ENCODE peak calls at places on chromosomes 11 and 22, in five cellular contexts. Q is K562, G is lower lobe of right lung, R is HCT116, U is pancreas. K is an unnamed sample.

GRCh38 chr11:121035823-121036222 is 11.9 kb downstream of the TBCEL start:
- ATAC-seq in Q (no peak), U (no peak), R (no peak), G (no peak), K (no peak)

GRCh38 chr11:121523581-121524232 is 70.9 kb upstream of the SORL1-AS1 start:
- ATAC-seq in Q (no peak), R (no peak), G (no peak), U (peak; percentile 28), K (no peak)

GRCh38 chr22:39724390-39724789 is 153.8 kb downstream of the CACNA1I start:
- ATAC-seq in U (no peak), R (peak; percentile 89), G (no peak), Q (peak; percentile 90), K (no peak)

GRCh38 chr11:130488187-130489026 is 40.0 kb downstream of the ADAMTS15 start:
- ATAC-seq in Q (no peak), G (peak; percentile 56), R (no peak), U (no peak), K (no peak)

GRCh38 chr11:112281776-112282175 is 21.1 kb upstream of the PLET1 start:
- ATAC-seq in Q (no peak), G (no peak), U (no peak), R (no peak), K (no peak)

GRCh38 chr11:86938900-86939880 is 16.0 kb downstream of the FZD4 start:
- ATAC-seq in U (peak; percentile 69), Q (peak; percentile 59), G (peak; percentile 67), R (peak; percentile 73), K (no peak)

GRCh38 chr11:1275021-1275420 is 34.4 kb downstream of the TOLLIP start:
- ATAC-seq in Q (no peak), R (no peak), G (no peak), U (no peak), K (no peak)

GRCh38 chr11:119410501-119410900 is 12.5 kb downstream of the THY1 start:
- ATAC-seq in U (no peak), Q (no peak), G (no peak), R (no peak), K (no peak)

GRCh38 chr11:5643585-5643984 is 18.8 kb downstream of the TRIM34 start:
- ATAC-seq in G (no peak), U (no peak), Q (no peak), R (no peak), K (no peak)

GRCh38 chr11:100827934-100828661 is 141.0 kb downstream of the ARHGAP42 start:
- ATAC-seq in U (peak; percentile 55), G (peak; percentile 8), Q (peak; percentile 74), R (peak; percentile 88), K (no peak)

GRCh38 chr11:30206249-30206996 is 24.4 kb upstream of the FSHB start:
- ATAC-seq in U (no peak), R (no peak), G (no peak), Q (no peak), K (no peak)

GRCh38 chr22:31230155-31230870 is 18.2 kb downstream of the LIMK2 start:
- ATAC-seq in Q (no peak), U (peak; percentile 40), R (no peak), G (peak; percentile 73), K (peak; percentile 81)

GRCh38 chr11:65794570-65795510 is 8.0 kb downstream of the OVOL1 start:
- ATAC-seq in G (no peak), U (no peak), Q (no peak), R (no peak), K (no peak)

DNA sequence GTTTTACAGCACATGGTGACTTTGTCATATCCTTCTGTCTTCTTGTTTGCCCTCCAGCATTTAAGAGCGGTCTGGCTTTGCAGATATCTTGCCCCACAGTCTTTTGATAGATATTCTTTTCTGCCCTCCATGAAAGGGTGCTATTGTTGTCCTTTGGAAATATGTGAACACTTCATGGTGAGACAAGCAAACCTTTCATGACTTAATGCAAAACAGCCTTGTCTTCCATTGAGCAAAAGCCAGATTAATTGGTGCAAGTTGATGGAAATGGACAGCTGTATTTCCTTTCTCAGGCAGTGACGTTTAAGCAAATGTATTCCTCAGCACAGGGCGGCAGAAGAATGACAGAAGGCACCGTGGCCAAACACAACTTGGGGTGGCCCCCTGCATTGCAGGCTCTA is 4.4 kb downstream of the DCPS start:
- ATAC-seq in U (no peak), R (no peak), G (no peak), Q (no peak), K (no peak)
- H3K4me3 ChIP-seq in U (no peak overlapping the region), R (no peak overlapping the region), G (no peak overlapping the region), Q (no peak overlapping the region), K (no peak overlapping the region)

GRCh38 chr11:113647856-113648255 is 58.3 kb downstream of the TMPRSS5 start:
- ATAC-seq in G (no peak), U (no peak), Q (no peak), R (no peak), K (no peak)
- H3K4me3 ChIP-seq in G (no peak overlapping the region), U (no peak overlapping the region), Q (no peak overlapping the region), R (no peak overlapping the region), K (no peak overlapping the region)

GRCh38 chr11:20226936-20227335 is 66.7 kb upstream of the DBX1 start:
- ATAC-seq in R (no peak), Q (no peak), G (no peak), U (no peak), K (no peak)

GRCh38 chr11:20221546-20221945 is 61.3 kb upstream of the DBX1 start:
- ATAC-seq in G (no peak), R (no peak), Q (no peak), U (no peak), K (no peak)
- H3K4me3 ChIP-seq in G (no peak overlapping the region), R (no peak overlapping the region), Q (no peak overlapping the region), U (no peak overlapping the region), K (no peak overlapping the region)

GRCh38 chr22:35981900-35982299 is 46.7 kb downstream of the RBFOX2 start:
- ATAC-seq in Q (no peak), G (no peak), U (no peak), R (no peak), K (no peak)
- H3K4me3 ChIP-seq in Q (no peak overlapping the region), G (no peak overlapping the region), U (no peak overlapping the region), R (no peak overlapping the region), K (no peak overlapping the region)

GRCh38 chr11:37557990-37558389 is 960.0 kb upstream of the RAG2 start:
- ATAC-seq in R (no peak), Q (no peak), G (no peak), U (no peak), K (no peak)
- H3K4me3 ChIP-seq in R (no peak overlapping the region), Q (no peak overlapping the region), G (no peak overlapping the region), U (no peak overlapping the region), K (no peak overlapping the region)

GRCh38 chr22:22930222-22930497 is 42.5 kb downstream of the IGLL5 start:
- ATAC-seq in G (no peak), R (no peak), Q (no peak), U (no peak), K (no peak)

GRCh38 chr22:22927196-22927887 is 39.7 kb downstream of the IGLL5 start:
- ATAC-seq in G (no peak), R (no peak), U (no peak), Q (no peak), K (no peak)

GRCh38 chr22:22929381-22930221 is 42.0 kb downstream of the IGLL5 start:
- ATAC-seq in Q (peak; percentile 4), G (no peak), U (no peak), R (no peak), K (no peak)

GRCh38 chr22:22927888-22928665 is 40.5 kb downstream of the IGLL5 start:
- ATAC-seq in R (no peak), U (no peak), G (no peak), Q (no peak), K (peak; percentile 22)

DNA sequence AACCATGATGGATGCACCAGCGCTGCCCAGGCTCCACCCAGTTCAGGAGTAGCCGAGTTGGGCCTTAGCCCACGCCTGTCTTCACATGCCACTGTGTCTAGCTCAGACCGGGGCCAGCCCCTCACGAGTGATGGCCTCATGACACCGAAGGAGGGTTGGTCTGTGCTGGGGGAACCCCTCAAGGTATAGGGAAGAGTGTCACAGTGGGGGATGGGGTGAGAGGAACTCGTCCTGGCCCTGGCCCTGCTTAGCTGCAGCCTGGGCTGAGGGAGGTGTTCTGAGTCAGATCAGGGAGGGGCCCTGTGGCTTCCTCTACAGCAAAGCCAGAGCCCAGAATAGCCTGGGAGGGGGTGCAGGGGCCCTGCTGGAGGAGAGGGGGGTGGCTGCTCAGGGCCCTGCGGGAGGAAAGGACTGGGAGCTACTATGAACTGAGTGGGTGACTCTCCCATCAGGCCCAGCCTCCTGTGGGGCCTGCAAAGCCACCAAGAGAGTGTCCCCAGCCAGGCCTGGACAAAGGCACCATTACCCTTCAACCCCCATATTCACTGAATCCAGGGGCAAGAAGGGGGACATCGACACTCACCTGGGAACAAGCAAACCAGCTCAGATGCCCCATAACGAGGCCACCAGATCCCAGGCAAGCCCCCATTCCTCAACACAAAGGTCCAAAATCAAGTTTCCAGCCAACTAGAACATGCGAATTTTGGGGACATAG is 41.2 kb downstream of the IGLL5 start:
- ATAC-seq in Q (peak; percentile 61), R (peak; percentile 63), G (peak; percentile 38), U (no peak), K (no peak)
- H3K4me3 ChIP-seq in Q (no peak overlapping the region), R (no peak overlapping the region), G (no peak overlapping the region), U (no peak overlapping the region), K (no peak overlapping the region)

K was measured in gastroesophageal sphincter.